ENCODE peak calls at places on chromosomes 16 and 17, in seven cellular contexts. N, G, I, Q, M, A and U are unnamed samples.

GRCh38 chr16:15899538-15900100 is 11.2 kb upstream of the CEP20 start:
- DNase-seq in N (peak; percentile 60), I (no peak), M (peak; percentile 95), Q (peak; percentile 91), A (no peak), G (peak; percentile 84), U (no peak)

GRCh38 chr16:2529961-2530628 is 1.1 kb downstream of the CEMP1 start:
- DNase-seq in A (no peak), G (no peak), I (no peak), M (no peak), N (no peak), Q (no peak), U (no peak)

GRCh38 chr16:56389554-56389953 is 35.8 kb downstream of the AMFR start:
- DNase-seq in N (peak; percentile 99), Q (no peak), A (no peak), I (no peak), G (peak; percentile 99), M (peak; percentile 46), U (no peak)

GRCh38 chr17:82408288-82408937 is 9.7 kb upstream of the HEXD start:
- DNase-seq in A (no peak), G (no peak), M (no peak), I (no peak), N (no peak), Q (no peak), U (no peak)

GRCh38 chr17:1597861-1598342 is 30.7 kb downstream of the SLC43A2 start:
- DNase-seq in N (no peak), A (no peak), Q (peak; percentile 72), G (no peak), M (no peak), I (no peak), U (no peak)

GRCh38 chr17:66831383-66832220 is 3.3 kb upstream of the CACNG5 start:
- DNase-seq in Q (no peak), A (no peak), N (no peak), M (no peak), I (no peak), G (peak; percentile 19), U (no peak)

GRCh38 chr16:57645691-57646387 is 17.4 kb downstream of the ADGRG1 start:
- DNase-seq in A (peak; percentile 60), M (peak; percentile 62), G (peak; percentile 91), Q (no peak), N (peak; percentile 25), I (no peak), U (no peak)

GRCh38 chr17:79789943-79790804 is 6.7 kb downstream of the CBX8 start:
- DNase-seq in N (no peak), Q (no peak), G (peak; percentile 64), M (peak; percentile 65), A (no peak), I (no peak), U (no peak)

GRCh38 chr17:50605434-50605833 is 29.2 kb upstream of the ABCC3 start:
- DNase-seq in I (no peak), A (no peak), G (no peak), M (no peak), Q (no peak), N (no peak), U (no peak)

GRCh38 chr17:37293770-37294169 is 82.0 kb upstream of the C17orf78 start:
- DNase-seq in I (no peak), N (no peak), G (no peak), Q (no peak), A (no peak), M (no peak), U (no peak)

GRCh38 chr17:57570740-57571344 is 174.3 kb downstream of the CCDC182 start:
- DNase-seq in Q (no peak), N (no peak), A (no peak), G (no peak), M (no peak), I (no peak), U (no peak)

GRCh38 chr16:716250-716607 is 1.3 kb downstream of the METRN start:
- DNase-seq in I (no peak), A (no peak), N (peak; percentile 46), Q (no peak), G (peak; percentile 63), M (no peak), U (peak; percentile 92)

GRCh38 chr17:33241390-33241789 is 51.7 kb downstream of the ASIC2 start:
- DNase-seq in A (no peak), M (no peak), G (peak; percentile 18), I (no peak), N (peak; percentile 6), Q (no peak), U (no peak)

GRCh38 chr17:55356440-55357328 is 65.0 kb downstream of the MMD start:
- DNase-seq in G (peak; percentile 74), M (peak; percentile 93), I (no peak), Q (peak; percentile 75), N (peak; percentile 83), A (peak; percentile 45), U (peak; percentile 70)

GRCh38 chr17:81157848-81158687 is 7.2 kb upstream of the PVALEF start:
- DNase-seq in Q (no peak), N (no peak), G (no peak), M (no peak), A (no peak), I (no peak), U (no peak)

GRCh38 chr17:60141111-60142018 is 8.4 kb upstream of the CA4 start:
- DNase-seq in N (peak; percentile 24), M (no peak), Q (no peak), I (no peak), G (peak; percentile 30), A (no peak), U (no peak)
- H3K27me3 ChIP-seq in N (peaks cover 29% of the 10 kb centered on the region), M (peaks cover 4% of the 10 kb centered on the region), Q (no peaks in the 10 kb centered on the region), I (peaks cover 27% of the 10 kb centered on the region), G (peaks cover 41% of the 10 kb centered on the region), A (peaks cover 77% of the 10 kb centered on the region), U (peaks cover 33% of the 10 kb centered on the region)

DNA sequence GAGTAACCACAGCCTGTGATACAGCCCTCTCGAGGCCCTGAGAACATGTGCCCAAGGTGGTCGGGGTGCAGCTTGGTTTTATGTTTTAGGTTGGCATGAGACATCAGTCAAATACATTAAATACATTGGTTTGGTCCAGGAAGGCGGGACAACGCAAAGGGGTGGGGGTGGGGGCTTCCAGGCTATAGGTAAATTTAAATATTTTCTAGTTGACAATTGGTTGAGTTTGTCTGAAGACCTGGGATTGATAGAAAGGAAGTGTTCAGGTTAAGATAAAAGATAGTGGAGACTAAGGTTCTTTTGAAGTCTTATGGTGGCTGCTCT is 1.2 kb upstream of the ZKSCAN2 start:
- DNase-seq in N (no peak), Q (no peak), M (no peak), I (no peak), G (no peak), A (no peak), U (no peak)
- H3K4me3 ChIP-seq in N (peak overlapping the region; percentile 77), Q (peak overlapping the region; percentile 64), M (peak overlapping the region; percentile 87), I (peak overlapping the region; percentile 95), G (peak overlapping the region; percentile 83), A (peak overlapping the region; percentile 79), U (peak overlapping the region; percentile 92)

GRCh38 chr17:72877348-72877747 is 215.1 kb downstream of the SLC39A11 start:
- DNase-seq in G (no peak), A (no peak), Q (no peak), M (no peak), N (no peak), I (no peak), U (no peak)

GRCh38 chr17:72883351-72883750 is 209.1 kb downstream of the SLC39A11 start:
- DNase-seq in N (no peak), I (no peak), A (no peak), M (no peak), G (no peak), Q (no peak), U (no peak)

GRCh38 chr17:72876413-72876812 is 216.1 kb downstream of the SLC39A11 start:
- DNase-seq in M (no peak), A (no peak), Q (no peak), N (no peak), G (no peak), I (no peak), U (no peak)

GRCh38 chr17:72878975-72879660 is 213.4 kb downstream of the SLC39A11 start:
- DNase-seq in I (no peak), G (no peak), N (no peak), M (no peak), A (no peak), Q (peak; percentile 89), U (no peak)

GRCh38 chr17:72879877-72880276 is 212.6 kb downstream of the SLC39A11 start:
- DNase-seq in A (no peak), N (no peak), M (no peak), G (no peak), I (no peak), Q (no peak), U (no peak)
- H3K27ac ChIP-seq in A (no peak overlapping the region), N (no peak overlapping the region), M (no peak overlapping the region), G (no peak overlapping the region), I (no peak overlapping the region), Q (no peak overlapping the region), U (no peak overlapping the region)

DNA sequence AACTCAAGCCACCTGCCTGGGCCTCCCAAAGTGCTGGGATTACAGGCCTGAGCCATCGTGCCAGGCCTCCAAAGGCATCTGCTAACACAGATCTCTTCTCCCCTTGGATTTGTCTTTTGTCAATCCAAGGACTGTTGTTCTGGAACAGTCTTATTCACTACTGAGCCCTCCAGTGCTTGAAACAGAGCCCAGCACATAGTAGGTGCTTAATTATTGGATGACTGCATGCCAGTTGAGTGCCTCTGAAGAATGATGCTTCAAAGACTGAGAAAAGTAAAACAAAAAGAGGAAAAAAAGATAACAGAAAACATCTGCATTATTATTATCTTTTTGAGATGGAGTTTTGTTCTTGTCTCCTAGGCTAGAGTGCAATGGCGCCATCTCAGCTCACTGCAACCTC is 1.7 kb upstream of the CRISPLD2 start:
- DNase-seq in G (no peak), A (no peak), N (no peak), M (no peak), I (no peak), Q (no peak), U (no peak)
- H3K27me3 ChIP-seq in G (peaks cover 5% of the 10 kb centered on the region), A (peaks cover 60% of the 10 kb centered on the region), N (no peaks in the 10 kb centered on the region), M (no peaks in the 10 kb centered on the region), I (no peaks in the 10 kb centered on the region), Q (no peaks in the 10 kb centered on the region), U (no peaks in the 10 kb centered on the region)

DNA sequence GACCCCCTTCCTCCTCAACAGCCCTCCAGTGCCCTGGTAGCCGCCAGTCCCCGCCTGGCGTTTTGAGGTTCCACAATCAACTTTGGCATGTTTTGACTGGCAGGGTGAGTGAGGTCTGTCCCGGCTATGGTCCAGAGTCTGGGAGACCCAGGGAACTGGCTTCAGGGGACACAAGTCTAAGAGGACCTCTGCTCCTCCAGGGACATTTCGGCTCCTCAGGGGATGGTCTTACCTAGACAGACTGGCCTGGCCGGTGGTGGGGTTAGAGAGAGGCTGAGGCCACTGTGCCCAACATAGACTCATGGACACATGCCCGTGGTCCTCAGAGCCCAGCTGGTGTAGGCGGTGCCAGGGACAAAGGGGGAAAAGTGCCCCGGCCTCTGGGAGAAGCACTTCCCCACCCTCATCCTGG is 2.2 kb downstream of the TMC8 start:
- DNase-seq in N (no peak), A (no peak), I (no peak), G (no peak), Q (no peak), M (no peak), U (no peak)
- H3K4me3 ChIP-seq in N (no peak overlapping the region), A (no peak overlapping the region), I (peak overlapping the region; percentile 67), G (no peak overlapping the region), Q (peak overlapping the region; percentile 59), M (no peak overlapping the region), U (no peak overlapping the region)